ENCODE peak calls at places on chromosomes 11 and 22, in six cellular contexts. One of them, this sample, is unnamed.

GRCh38 chr11:8382436-8383053 is 118.9 kb upstream of the LMO1 start:
- DNase-seq in GM20000: no peak
- DNase-seq in omental fat pad: no peak
- DNase-seq in fibroblast of lung: peak; percentile 70
- DNase-seq in left ventricle myocardium inferior: no peak
- DNase-seq in pancreas: no peak
- DNase-seq in this sample: no peak

GRCh38 chr22:39405346-39406085 is 5.9 kb downstream of the TAB1 start:
- DNase-seq in GM20000: no peak
- DNase-seq in omental fat pad: peak; percentile 37
- DNase-seq in fibroblast of lung: peak; percentile 85
- DNase-seq in left ventricle myocardium inferior: no peak
- DNase-seq in pancreas: no peak
- DNase-seq in this sample: no peak

GRCh38 chr11:46183819-46184218 is 62.6 kb upstream of the PHF21A start:
- DNase-seq in GM20000: no peak
- DNase-seq in omental fat pad: no peak
- DNase-seq in fibroblast of lung: peak; percentile 81
- DNase-seq in left ventricle myocardium inferior: no peak
- DNase-seq in pancreas: no peak
- DNase-seq in this sample: no peak

GRCh38 chr11:19460718-19461405 is 220.1 kb upstream of the E2F8 start:
- DNase-seq in GM20000: no peak
- DNase-seq in omental fat pad: peak; percentile 57
- DNase-seq in fibroblast of lung: no peak
- DNase-seq in left ventricle myocardium inferior: peak; percentile 42
- DNase-seq in pancreas: no peak
- DNase-seq in this sample: no peak

GRCh38 chr11:61173456-61173855 is 12.2 kb upstream of the VPS37C start:
- DNase-seq in GM20000: peak; percentile 20
- DNase-seq in omental fat pad: no peak
- DNase-seq in fibroblast of lung: no peak
- DNase-seq in left ventricle myocardium inferior: no peak
- DNase-seq in pancreas: no peak
- DNase-seq in this sample: no peak

GRCh38 chr22:24964441-24964840 is 11.9 kb downstream of the KIAA1671 start:
- DNase-seq in GM20000: no peak
- DNase-seq in omental fat pad: no peak
- DNase-seq in fibroblast of lung: no peak
- DNase-seq in left ventricle myocardium inferior: no peak
- DNase-seq in pancreas: no peak
- DNase-seq in this sample: no peak

GRCh38 chr11:27718853-27719574 is 18.8 kb upstream of the BDNF start:
- DNase-seq in GM20000: no peak
- DNase-seq in omental fat pad: no peak
- DNase-seq in fibroblast of lung: peak; percentile 68
- DNase-seq in left ventricle myocardium inferior: peak; percentile 22
- DNase-seq in pancreas: no peak
- DNase-seq in this sample: no peak

GRCh38 chr22:17095538-17095937 is 10.7 kb downstream of the IL17RA start:
- DNase-seq in GM20000: no peak
- DNase-seq in omental fat pad: no peak
- DNase-seq in fibroblast of lung: no peak
- DNase-seq in left ventricle myocardium inferior: no peak
- DNase-seq in pancreas: no peak
- DNase-seq in this sample: no peak

GRCh38 chr11:57379732-57380131 is 1.2 kb downstream of the PRG3 start:
- DNase-seq in GM20000: peak; percentile 20
- DNase-seq in omental fat pad: no peak
- DNase-seq in fibroblast of lung: peak; percentile 23
- DNase-seq in left ventricle myocardium inferior: no peak
- DNase-seq in pancreas: no peak
- DNase-seq in this sample: no peak

GRCh38 chr22:19492504-19493174 is 12.9 kb downstream of the CDC45 start:
- DNase-seq in GM20000: no peak
- DNase-seq in omental fat pad: no peak
- DNase-seq in fibroblast of lung: no peak
- DNase-seq in left ventricle myocardium inferior: no peak
- DNase-seq in pancreas: no peak
- DNase-seq in this sample: no peak

GRCh38 chr22:19496324-19496630 is 16.6 kb downstream of the CDC45 start:
- DNase-seq in GM20000: no peak
- DNase-seq in omental fat pad: no peak
- DNase-seq in fibroblast of lung: no peak
- DNase-seq in left ventricle myocardium inferior: no peak
- DNase-seq in pancreas: no peak
- DNase-seq in this sample: no peak

GRCh38 chr22:19494676-19495173 is 15.0 kb downstream of the CDC45 start:
- DNase-seq in GM20000: no peak
- DNase-seq in omental fat pad: no peak
- DNase-seq in fibroblast of lung: no peak
- DNase-seq in left ventricle myocardium inferior: no peak
- DNase-seq in pancreas: no peak
- DNase-seq in this sample: no peak

GRCh38 chr22:19495562-19496323 is 16.0 kb downstream of the CDC45 start:
- DNase-seq in GM20000: no peak
- DNase-seq in omental fat pad: no peak
- DNase-seq in fibroblast of lung: no peak
- DNase-seq in left ventricle myocardium inferior: no peak
- DNase-seq in pancreas: no peak
- DNase-seq in this sample: no peak

DNA sequence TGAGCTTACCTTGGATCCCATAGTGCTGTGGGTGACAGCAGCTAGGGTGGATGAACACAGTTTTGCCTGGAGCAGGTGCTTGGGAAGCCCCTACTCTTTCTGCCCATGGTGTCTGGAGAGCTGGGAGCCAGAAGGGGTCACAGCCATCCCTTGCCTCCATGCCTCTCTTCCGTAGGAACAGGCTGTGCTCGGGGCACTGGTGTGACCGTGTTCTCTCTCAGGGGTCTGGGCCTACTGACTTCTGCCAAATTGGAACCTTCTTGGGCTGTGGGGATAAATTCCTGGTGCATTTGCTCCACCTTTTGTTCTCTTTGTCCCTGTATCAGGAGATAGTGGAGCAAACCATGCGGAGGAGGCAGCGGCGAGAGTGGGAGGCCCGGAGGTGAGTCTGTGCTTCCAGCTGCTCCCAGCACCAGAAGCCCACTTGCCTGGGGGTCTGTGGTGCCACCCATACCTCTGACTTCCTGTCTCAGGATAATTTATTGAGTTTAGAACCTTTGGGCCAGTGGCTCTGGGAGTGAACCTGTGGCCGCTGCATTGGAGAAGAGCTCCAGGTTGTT is 14.4 kb downstream of the CDC45 start:
- DNase-seq in GM20000: no peak
- DNase-seq in omental fat pad: no peak
- DNase-seq in fibroblast of lung: no peak
- DNase-seq in left ventricle myocardium inferior: no peak
- DNase-seq in pancreas: no peak
- DNase-seq in this sample: no peak
- TF ChIP-seq CTCF in GM20000: no peak
- TF ChIP-seq CTCF in omental fat pad: no peak
- TF ChIP-seq CTCF in fibroblast of lung: no peak
- TF ChIP-seq CTCF in left ventricle myocardium inferior: no peak
- TF ChIP-seq CTCF in pancreas: no peak
- TF ChIP-seq CTCF in this sample: no peak

GRCh38 chr11:131906963-131907362 is 536.5 kb downstream of the NTM start:
- DNase-seq in GM20000: no peak
- DNase-seq in omental fat pad: no peak
- DNase-seq in fibroblast of lung: no peak
- DNase-seq in left ventricle myocardium inferior: no peak
- DNase-seq in pancreas: no peak
- DNase-seq in this sample: no peak
- TF ChIP-seq CTCF in GM20000: no peak
- TF ChIP-seq CTCF in omental fat pad: no peak
- TF ChIP-seq CTCF in fibroblast of lung: peak; percentile 13
- TF ChIP-seq CTCF in left ventricle myocardium inferior: peak; percentile 27
- TF ChIP-seq CTCF in pancreas: no peak
- TF ChIP-seq CTCF in this sample: no peak

DNA sequence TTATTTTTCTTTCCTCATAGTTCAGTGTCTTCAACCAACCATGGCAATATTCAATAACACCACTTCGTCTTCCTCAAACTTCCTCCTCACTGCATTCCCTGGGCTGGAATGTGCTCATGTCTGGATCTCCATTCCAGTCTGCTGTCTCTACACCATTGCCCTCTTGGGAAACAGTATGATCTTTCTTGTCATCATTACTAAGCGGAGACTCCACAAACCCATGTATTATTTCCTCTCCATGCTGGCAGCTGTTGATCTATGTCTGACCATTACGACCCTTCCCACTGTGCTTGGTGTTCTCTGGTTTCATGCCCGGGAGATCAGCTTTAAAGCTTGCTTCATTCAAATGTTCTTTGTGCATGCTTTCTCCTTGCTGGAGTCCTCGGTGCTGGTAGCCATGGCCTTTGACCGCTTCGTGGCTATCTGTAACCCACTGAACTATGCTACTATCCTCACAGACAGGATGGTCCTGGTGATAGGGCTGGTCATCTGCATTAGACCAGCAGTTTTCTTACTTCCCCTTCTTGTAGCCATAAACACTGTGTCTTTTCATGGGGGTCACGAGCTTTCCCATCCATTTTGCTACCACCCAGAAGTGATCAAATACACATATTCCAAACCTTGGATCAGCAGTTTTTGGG is at the start of gene OR51T1:
- DNase-seq in GM20000: no peak
- DNase-seq in omental fat pad: no peak
- DNase-seq in fibroblast of lung: peak; percentile 29
- DNase-seq in left ventricle myocardium inferior: no peak
- DNase-seq in pancreas: no peak
- DNase-seq in this sample: no peak
- TF ChIP-seq CTCF in GM20000: no peak
- TF ChIP-seq CTCF in omental fat pad: no peak
- TF ChIP-seq CTCF in fibroblast of lung: no peak
- TF ChIP-seq CTCF in left ventricle myocardium inferior: no peak
- TF ChIP-seq CTCF in pancreas: no peak
- TF ChIP-seq CTCF in this sample: no peak

GRCh38 chr11:13487661-13488030 is 8.2 kb downstream of the PTH start:
- DNase-seq in GM20000: peak; percentile 25
- DNase-seq in omental fat pad: no peak
- DNase-seq in fibroblast of lung: no peak
- DNase-seq in left ventricle myocardium inferior: no peak
- DNase-seq in pancreas: peak; percentile 22
- DNase-seq in this sample: no peak
- TF ChIP-seq CTCF in GM20000: peak; percentile 17
- TF ChIP-seq CTCF in omental fat pad: no peak
- TF ChIP-seq CTCF in fibroblast of lung: peak; percentile 28
- TF ChIP-seq CTCF in left ventricle myocardium inferior: no peak
- TF ChIP-seq CTCF in pancreas: no peak
- TF ChIP-seq CTCF in this sample: peak; percentile 17

GRCh38 chr11:114953039-114953438 is 274.7 kb downstream of the NXPE2 start:
- DNase-seq in GM20000: no peak
- DNase-seq in omental fat pad: no peak
- DNase-seq in fibroblast of lung: no peak
- DNase-seq in left ventricle myocardium inferior: no peak
- DNase-seq in pancreas: no peak
- DNase-seq in this sample: no peak
- TF ChIP-seq CTCF in GM20000: no peak
- TF ChIP-seq CTCF in omental fat pad: no peak
- TF ChIP-seq CTCF in fibroblast of lung: no peak
- TF ChIP-seq CTCF in left ventricle myocardium inferior: peak; percentile 47
- TF ChIP-seq CTCF in pancreas: no peak
- TF ChIP-seq CTCF in this sample: no peak

GRCh38 chr11:110447897-110448522 is 18.3 kb downstream of the FDX1 start:
- DNase-seq in GM20000: no peak
- DNase-seq in omental fat pad: no peak
- DNase-seq in fibroblast of lung: no peak
- DNase-seq in left ventricle myocardium inferior: no peak
- DNase-seq in pancreas: no peak
- DNase-seq in this sample: no peak
- TF ChIP-seq CTCF in GM20000: peak; percentile 17
- TF ChIP-seq CTCF in omental fat pad: no peak
- TF ChIP-seq CTCF in fibroblast of lung: peak; percentile 21
- TF ChIP-seq CTCF in left ventricle myocardium inferior: peak; percentile 45
- TF ChIP-seq CTCF in pancreas: peak; percentile 8
- TF ChIP-seq CTCF in this sample: no peak

GRCh38 chr22:50317674-50318073 is 9.1 kb downstream of the DENND6B start:
- DNase-seq in GM20000: peak; percentile 26
- DNase-seq in omental fat pad: no peak
- DNase-seq in fibroblast of lung: no peak
- DNase-seq in left ventricle myocardium inferior: no peak
- DNase-seq in pancreas: no peak
- DNase-seq in this sample: no peak

GRCh38 chr22:50318356-50318697 is 8.5 kb downstream of the DENND6B start:
- DNase-seq in GM20000: peak; percentile 15
- DNase-seq in omental fat pad: no peak
- DNase-seq in fibroblast of lung: no peak
- DNase-seq in left ventricle myocardium inferior: no peak
- DNase-seq in pancreas: no peak
- DNase-seq in this sample: no peak

GRCh38 chr22:50320116-50320515 is 6.7 kb downstream of the DENND6B start:
- DNase-seq in GM20000: no peak
- DNase-seq in omental fat pad: no peak
- DNase-seq in fibroblast of lung: no peak
- DNase-seq in left ventricle myocardium inferior: no peak
- DNase-seq in pancreas: no peak
- DNase-seq in this sample: no peak

GRCh38 chr22:50319503-50319951 is 7.3 kb downstream of the DENND6B start:
- DNase-seq in GM20000: peak; percentile 5
- DNase-seq in omental fat pad: no peak
- DNase-seq in fibroblast of lung: no peak
- DNase-seq in left ventricle myocardium inferior: no peak
- DNase-seq in pancreas: no peak
- DNase-seq in this sample: no peak

DNA sequence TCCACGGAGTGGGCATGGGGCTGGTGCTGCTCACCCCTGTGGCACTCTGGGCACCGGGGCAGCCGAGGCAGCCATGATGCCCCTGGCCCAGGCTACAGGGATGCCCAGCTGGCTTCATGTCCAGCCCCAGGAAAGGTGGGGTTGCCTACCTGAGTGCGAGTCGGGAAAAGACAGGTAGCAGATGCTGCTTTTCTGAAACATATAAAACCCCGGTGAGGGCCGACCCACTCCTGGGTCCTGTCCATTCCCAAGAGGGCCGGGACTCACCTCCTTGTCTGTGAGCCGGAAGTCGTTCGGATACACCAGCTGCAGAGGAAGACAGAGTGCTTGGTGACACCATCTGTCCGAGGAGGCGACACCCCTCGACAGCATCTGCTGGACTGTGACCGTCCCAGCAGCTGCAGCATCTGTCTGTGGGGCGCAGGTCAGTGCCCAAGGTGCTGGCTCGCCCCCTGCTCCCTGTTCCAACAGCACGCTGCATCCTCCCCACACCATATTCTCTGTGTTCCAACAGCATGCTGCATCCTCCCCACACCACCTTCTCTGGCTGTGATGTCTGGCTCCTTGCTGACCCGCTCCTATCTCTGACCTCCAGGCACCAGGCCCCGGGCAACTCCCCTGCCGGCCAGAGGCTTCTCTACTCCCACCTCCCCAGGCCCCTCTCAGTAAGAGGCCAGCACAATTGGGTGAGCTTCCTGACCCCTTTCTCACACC is 8.0 kb downstream of the DENND6B start:
- DNase-seq in GM20000: peak; percentile 31
- DNase-seq in omental fat pad: no peak
- DNase-seq in fibroblast of lung: no peak
- DNase-seq in left ventricle myocardium inferior: no peak
- DNase-seq in pancreas: no peak
- DNase-seq in this sample: no peak
- TF ChIP-seq CTCF in GM20000: no peak
- TF ChIP-seq CTCF in omental fat pad: no peak
- TF ChIP-seq CTCF in fibroblast of lung: no peak
- TF ChIP-seq CTCF in left ventricle myocardium inferior: no peak
- TF ChIP-seq CTCF in pancreas: no peak
- TF ChIP-seq CTCF in this sample: no peak